ENCODE peak calls at places on chromosomes 4 and X, in nine cellular contexts. X is sigmoid colon, W is tibial nerve, H is IMR-90, V is lower leg skin, E is psoas muscle, S is ovary, J is MM.1S, O is heart left ventricle. M is an unnamed sample.

GRCh38 chr4:148354186-148354585 is 88.0 kb downstream of the NR3C2 start:
- DNase-seq in X (no peak), W (no peak), H (no peak), V (no peak), E (no peak), S (no peak), J (no peak), O (no peak), M (no peak)

GRCh38 chr4:21304061-21304541 is 603.8 kb downstream of the PACRGL start:
- DNase-seq in X (no peak), W (no peak), H (no peak), V (no peak), E (no peak), S (peak), J (no peak), O (no peak), M (no peak)

GRCh38 chr4:8837181-8837811 is 34.3 kb downstream of the HMX1 start:
- DNase-seq in X (peak), W (no peak), H (no peak), V (no peak), E (peak), S (peak), J (no peak), O (peak), M (no peak)

GRCh38 chr4:152640058-152640921 is 39.5 kb downstream of the TMEM154 start:
- DNase-seq in X (no peak), W (no peak), H (peak), V (no peak), E (no peak), S (no peak), J (peak), O (no peak), M (peak)

GRCh38 chr4:99587803-99588202 is 13.2 kb downstream of the MTTP start:
- DNase-seq in X (no peak), W (no peak), H (no peak), V (no peak), E (no peak), S (no peak), J (no peak), O (no peak), M (no peak)

GRCh38 chr4:75672461-75673026 is 667 bp downstream of the G3BP2 start:
- DNase-seq in X (peak), W (peak), H (peak), V (peak), E (peak), S (peak), J (peak), O (peak), M (peak)

GRCh38 chr4:37073226-37073840 is 171.2 kb upstream of the NWD2 start:
- DNase-seq in X (no peak), W (no peak), H (no peak), V (no peak), E (no peak), S (no peak), J (no peak), O (no peak), M (no peak)

GRCh38 chrX:41885724-41886123 is 37.6 kb downstream of the CASK start:
- DNase-seq in X (no peak), W (no peak), H (no peak), V (no peak), E (no peak), S (no peak), J (no peak), O (no peak), M (no peak)

GRCh38 chr4:97330915-97331314 is 812.4 kb downstream of the STPG2 start:
- DNase-seq in X (no peak), W (no peak), H (no peak), V (no peak), E (no peak), S (no peak), J (no peak), O (no peak), M (no peak)

GRCh38 chr4:2535386-2536192 is 858 bp upstream of the FAM193A start:
- DNase-seq in X (peak), W (peak), H (peak), V (peak), E (peak), S (peak), J (peak), O (peak), M (peak)

GRCh38 chrX:153477039-153477438 is 6.7 kb upstream of the HAUS7 start:
- DNase-seq in X (no peak), W (no peak), H (peak), V (no peak), E (no peak), S (peak), J (no peak), O (peak), M (peak)

GRCh38 chrX:139828037-139828436 is 104.8 kb downstream of the ATP11C start:
- DNase-seq in X (no peak), W (no peak), H (no peak), V (no peak), E (no peak), S (no peak), J (no peak), O (no peak), M (peak)

GRCh38 chr4:171928336-171928735 is 115.1 kb downstream of the GALNTL6 start:
- DNase-seq in X (no peak), W (no peak), H (no peak), V (no peak), E (no peak), S (no peak), J (no peak), O (no peak), M (no peak)

GRCh38 chr4:6093671-6094070 is 75.4 kb upstream of the C4orf50 start:
- DNase-seq in X (peak), W (no peak), H (no peak), V (no peak), E (no peak), S (no peak), J (no peak), O (no peak), M (no peak)

GRCh38 chr4:23882976-23883531 is 6.8 kb downstream of the PPARGC1A start:
- DNase-seq in X (no peak), W (no peak), H (no peak), V (no peak), E (no peak), S (no peak), J (no peak), O (no peak), M (no peak)

GRCh38 chr4:23881052-23881501 is 8.8 kb downstream of the PPARGC1A start:
- DNase-seq in X (no peak), W (no peak), H (no peak), V (no peak), E (no peak), S (no peak), J (no peak), O (no peak), M (no peak)

GRCh38 chr4:23884261-23884660 is 5.6 kb downstream of the PPARGC1A start:
- DNase-seq in X (no peak), W (no peak), H (no peak), V (no peak), E (no peak), S (no peak), J (no peak), O (no peak), M (no peak)

GRCh38 chr4:23878912-23879732 is 10.7 kb downstream of the PPARGC1A start:
- DNase-seq in X (no peak), W (no peak), H (peak), V (no peak), E (no peak), S (no peak), J (no peak), O (no peak), M (no peak)

DNA sequence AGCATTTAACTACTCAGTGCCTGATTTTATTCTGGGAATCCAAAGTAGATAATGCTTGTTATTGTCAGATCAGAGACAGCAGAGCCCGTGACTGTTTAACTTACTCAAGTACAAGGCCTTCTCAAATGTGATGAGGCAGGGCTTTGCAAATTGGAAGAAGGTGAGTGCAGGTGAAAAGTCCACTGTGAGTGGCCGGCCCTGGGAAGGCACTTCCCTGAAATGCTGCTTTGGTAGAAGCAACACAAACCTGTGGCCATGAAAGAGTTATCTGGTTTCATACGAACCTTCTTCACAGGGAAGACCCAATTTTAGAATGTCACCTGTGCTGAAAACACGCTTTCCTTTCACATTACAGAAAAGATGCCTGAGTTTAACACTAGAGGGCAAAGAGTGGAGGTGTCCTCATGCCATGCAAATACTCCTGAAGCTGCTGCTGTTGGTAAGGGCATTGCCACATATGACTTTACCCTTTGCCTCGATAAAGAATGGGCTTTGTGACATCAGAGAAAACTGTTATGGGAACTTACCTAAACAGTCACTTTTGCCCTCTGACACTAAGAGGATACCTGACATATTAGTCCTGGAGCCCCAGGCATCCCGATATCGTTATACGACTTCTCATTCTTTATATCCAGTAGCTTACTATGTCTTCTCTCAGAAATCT is 8.0 kb downstream of the PPARGC1A start:
- DNase-seq in X (no peak), W (no peak), H (no peak), V (no peak), E (no peak), S (no peak), J (peak), O (no peak), M (no peak)
- TF ChIP-seq CTCF in X (no peak), W (no peak), H (no peak), V (no peak), E (peak), S (no peak), J (peak), O (no peak), M (peak)

DNA sequence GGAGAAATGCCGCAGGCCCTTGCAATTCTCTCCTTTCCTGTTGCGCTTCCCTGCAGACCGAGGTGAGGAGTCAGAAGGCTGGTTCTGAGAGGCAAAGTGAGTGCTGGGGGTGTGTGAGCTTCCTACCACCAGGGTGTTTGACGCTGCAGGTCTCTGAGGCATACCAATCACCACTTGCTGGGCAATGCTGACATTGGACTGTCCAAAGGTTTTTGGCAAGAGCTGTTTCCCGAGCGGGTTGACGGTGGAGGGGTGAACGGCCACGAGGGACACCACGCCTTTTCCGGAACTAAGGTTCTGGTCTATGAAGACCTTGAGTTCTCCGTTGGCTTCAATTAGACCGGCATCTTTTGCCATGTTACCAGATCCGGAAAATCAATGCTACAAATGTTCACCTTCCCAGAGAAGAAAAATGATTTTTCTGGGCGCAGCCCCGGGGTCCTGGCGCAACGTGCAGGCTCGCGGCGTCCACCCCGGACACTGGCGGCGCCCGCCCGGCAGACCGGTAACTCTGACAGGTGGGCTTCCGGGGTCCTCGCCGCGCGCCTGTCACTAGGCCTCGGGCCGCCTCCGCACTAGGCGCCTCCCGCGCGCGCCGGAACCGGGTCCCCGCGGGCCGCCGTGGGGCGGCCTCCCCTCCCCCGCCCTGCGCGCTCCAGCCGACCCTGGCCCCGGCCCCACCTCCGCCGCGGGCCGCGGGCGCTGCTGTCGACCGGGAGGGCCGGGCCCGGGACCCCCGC is 44.9 kb upstream of the FAM47C start:
- DNase-seq in X (no peak), W (no peak), H (no peak), V (no peak), E (no peak), S (no peak), J (no peak), O (no peak), M (no peak)
- H3K4me3 ChIP-seq in X (no peak), W (no peak), H (no peak), V (no peak), E (no peak), S (no peak), J (no peak), O (no peak), M (no peak)

GRCh38 chr4:136985683-136986082 is 546.6 kb downstream of the PCDH18 start:
- DNase-seq in X (no peak), W (no peak), H (no peak), V (no peak), E (no peak), S (no peak), J (no peak), O (no peak), M (no peak)
- TF ChIP-seq CTCF in X (no peak), W (no peak), H (no peak), V (no peak), E (no peak), S (no peak), J (no peak), O (no peak), M (no peak)

DNA sequence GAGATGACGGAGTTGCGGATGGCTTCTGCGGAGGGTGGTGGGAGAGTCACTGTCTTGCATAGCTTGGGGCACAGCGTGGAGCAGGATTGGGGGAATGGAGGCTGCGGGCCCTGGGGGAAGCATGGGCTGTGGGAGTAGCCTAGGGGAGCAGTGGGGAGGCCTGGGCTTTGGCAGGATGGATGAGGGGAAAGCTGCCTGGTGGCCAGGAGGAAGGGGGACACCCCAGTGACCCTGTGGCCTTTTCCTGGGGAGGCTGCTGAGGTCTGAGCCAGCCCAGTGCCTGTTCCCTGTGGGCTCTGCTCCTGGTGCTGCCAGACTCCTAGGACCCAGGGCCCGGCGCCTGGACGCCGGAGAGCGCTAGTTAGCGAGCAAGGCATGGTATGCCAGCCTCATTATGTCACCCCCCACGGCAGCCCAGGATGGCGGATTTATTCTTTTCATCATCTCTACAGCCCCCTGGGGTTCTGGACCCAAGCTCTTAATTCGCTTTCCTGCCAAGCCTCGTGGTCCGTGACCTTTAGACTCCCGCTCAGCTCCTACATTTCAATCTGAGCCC is 39.8 kb downstream of the SORCS2 start:
- DNase-seq in X (no peak), W (no peak), H (no peak), V (no peak), E (peak), S (no peak), J (no peak), O (peak), M (no peak)
- H3K4me3 ChIP-seq in X (no peak), W (no peak), H (no peak), V (no peak), E (no peak), S (no peak), J (no peak), O (no peak), M (no peak)

DNA sequence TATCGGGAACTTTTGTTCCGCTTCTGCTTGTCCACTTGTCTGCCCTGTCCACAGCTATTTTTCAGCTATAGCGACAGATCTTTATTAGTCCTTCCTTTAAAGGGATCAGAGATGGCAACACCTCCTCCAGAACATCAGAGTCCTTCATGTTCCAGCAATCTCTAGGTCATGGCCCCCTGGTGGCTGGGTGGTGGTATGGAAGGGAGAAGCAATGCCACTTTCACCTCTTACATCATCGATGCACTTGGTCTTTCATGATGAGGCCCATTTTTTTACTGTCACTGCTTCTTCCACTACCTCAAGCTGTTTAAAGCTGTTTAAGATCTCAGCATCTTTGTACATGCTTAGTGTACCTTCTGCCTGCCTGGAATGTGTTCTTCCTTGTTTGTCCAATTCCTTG is 106.7 kb downstream of the ARHGAP6 start:
- DNase-seq in X (no peak), W (no peak), H (no peak), V (no peak), E (no peak), S (no peak), J (peak), O (no peak), M (no peak)
- TF ChIP-seq CTCF in X (no peak), W (no peak), H (peak), V (no peak), E (no peak), S (no peak), J (peak), O (no peak), M (no peak)